ENCODE peak calls at places on chromosomes 5 and 9, in ten cellular contexts. U is heart left ventricle, H is T-helper 1 cell, T is NCI-H526 treated with DMSO at 0.1 percent for 48 hours, M is A549, P is pulmonary artery endothelial cell, Y is cardiac muscle cell, W is AG04450, K is HuH-7.5, C is NCI-H2029 treated with DMSO at 0.1 percent for 48 hours. J is an unnamed sample.

GRCh38 chr9:134399435-134400056 is 73.3 kb downstream of the RXRA start:
- DNase-seq in U (no peak), H (no peak), Y (no peak), C (no peak), P (no peak), T (no peak), W (no peak), M (peak; percentile 76), K (no peak), J (no peak)

GRCh38 chr9:33687779-33688178 is 107.6 kb upstream of the PRSS3 start:
- DNase-seq in H (no peak), P (no peak), T (no peak), M (peak; percentile 26), C (peak; percentile 43), W (no peak), U (no peak), Y (peak; percentile 35), K (no peak), J (no peak)

GRCh38 chr9:106286249-106286648 is 576.7 kb upstream of the ZNF462 start:
- DNase-seq in H (no peak), P (no peak), W (no peak), T (no peak), M (peak; percentile 11), U (no peak), Y (peak; percentile 43), K (no peak), C (no peak), J (no peak)

GRCh38 chr5:173954671-173955605 is 34.0 kb upstream of the C5orf47 start:
- DNase-seq in T (no peak), P (no peak), M (no peak), W (peak; percentile 67), Y (peak; percentile 59), U (no peak), K (no peak), H (no peak), C (no peak), J (no peak)

GRCh38 chr5:171595801-171596231 is 176.4 kb downstream of the FGF18 start:
- DNase-seq in U (peak; percentile 47), P (peak; percentile 55), M (peak; percentile 60), Y (no peak), K (no peak), T (no peak), W (peak; percentile 77), C (no peak), H (no peak), J (no peak)

GRCh38 chr5:142806769-142807377 is 36.7 kb downstream of the ARHGAP26 start:
- DNase-seq in M (no peak), C (no peak), H (no peak), Y (peak; percentile 57), K (no peak), T (no peak), P (no peak), W (no peak), U (no peak), J (no peak)

GRCh38 chr5:40906351-40906751 is 2.9 kb upstream of the C7 start:
- DNase-seq in Y (no peak), H (no peak), T (no peak), K (no peak), C (no peak), W (no peak), P (no peak), M (no peak), U (no peak), J (no peak)

GRCh38 chr5:109916481-109917153 is 226.9 kb downstream of the MAN2A1 start:
- DNase-seq in C (no peak), U (no peak), H (no peak), K (no peak), T (no peak), W (no peak), Y (no peak), P (no peak), M (no peak), J (no peak)

GRCh38 chr9:124782661-124783574 is 6.0 kb downstream of the OLFML2A start:
- DNase-seq in K (no peak), C (no peak), W (no peak), T (no peak), M (no peak), H (no peak), U (no peak), P (no peak), Y (no peak), J (no peak)

GRCh38 chr5:83482961-83483360 is 11.4 kb downstream of the VCAN start:
- DNase-seq in C (no peak), P (no peak), Y (no peak), K (no peak), H (no peak), W (no peak), U (no peak), M (no peak), T (no peak), J (no peak)

GRCh38 chr9:75071530-75072122 is 16.3 kb downstream of the NMRK1 start:
- DNase-seq in T (no peak), Y (no peak), C (peak; percentile 8), P (no peak), M (no peak), W (no peak), K (no peak), H (peak; percentile 55), U (no peak), J (no peak)

GRCh38 chr5:34721359-34721758 is 65.2 kb downstream of the RAI14 start:
- DNase-seq in U (no peak), Y (no peak), W (no peak), K (no peak), H (no peak), T (no peak), C (no peak), P (no peak), M (no peak), J (no peak)

GRCh38 chr9:74735761-74736160 is 152.0 kb downstream of the TRPM6 start:
- DNase-seq in W (no peak), H (no peak), P (no peak), T (no peak), K (no peak), M (no peak), U (no peak), C (no peak), Y (no peak), J (no peak)

GRCh38 chr5:78280261-78280660 is 14.2 kb downstream of the AP3B1 start:
- DNase-seq in K (no peak), U (no peak), Y (no peak), C (no peak), W (no peak), M (no peak), H (no peak), P (no peak), T (no peak), J (no peak)

GRCh38 chr5:132422720-132423442 is 53.4 kb downstream of the SLC22A5 start:
- DNase-seq in H (no peak), P (no peak), Y (peak; percentile 55), W (no peak), T (no peak), C (no peak), U (peak; percentile 84), K (peak; percentile 69), M (peak; percentile 22), J (no peak)

GRCh38 chr9:109499631-109500120 is 1.6 kb upstream of the PTPN3 start:
- DNase-seq in C (peak; percentile 10), Y (peak; percentile 65), H (no peak), W (no peak), M (peak; percentile 74), U (peak; percentile 73), P (no peak), T (peak; percentile 32), K (peak; percentile 86), J (no peak)

GRCh38 chr5:147751-148150 is 43.5 kb upstream of the LRRC14B start:
- DNase-seq in H (no peak), T (no peak), Y (no peak), K (no peak), W (no peak), C (no peak), P (no peak), U (no peak), M (peak; percentile 17), J (no peak)

GRCh38 chr9:121835581-121836381 is 184.3 kb downstream of the DAB2IP start:
- DNase-seq in U (no peak), P (no peak), M (no peak), T (no peak), K (no peak), W (no peak), C (no peak), Y (no peak), H (no peak), J (no peak)

GRCh38 chr9:136525841-136526499 is 19.9 kb downstream of the NOTCH1 start:
- DNase-seq in Y (peak; percentile 26), K (no peak), C (no peak), T (peak; percentile 30), P (no peak), M (peak; percentile 47), U (no peak), W (no peak), H (no peak), J (no peak)

J was measured in dermis microvascular lymphatic vessel endothelial cell.